ENCODE peak calls at places on chromosomes 11 and 22, in seven cellular contexts. B is T-helper 9 cell; W is activated naive CD8-positive, alpha-beta T cell treated with anti-CD3 and anti-CD28 coated beads for 36 hours; I is CD8-positive, alpha-beta memory T cell; F is fibroblast of the aortic adventitia; S is cardiac septum; C is SW480. K is an unnamed sample.

GRCh38 chr11:73230931-73231330 is 12.8 kb downstream of the P2RY2 start:
- DNase-seq in F (no peak), B (no peak), W (no peak), I (no peak), C (no peak), S (no peak), K (peak)

GRCh38 chr11:45896392-45897068 is 10.5 kb downstream of the FREY1 start:
- DNase-seq in B (no peak), S (no peak), F (no peak), W (no peak), C (no peak), I (no peak), K (no peak)

GRCh38 chr11:103266167-103266831 is 157.1 kb downstream of the DYNC2H1 start:
- DNase-seq in F (no peak), I (no peak), C (no peak), S (no peak), W (no peak), B (no peak), K (no peak)

GRCh38 chr22:37243402-37244113 is 511 bp downstream of the RAC2 start:
- DNase-seq in C (no peak), I (no peak), S (no peak), W (no peak), B (no peak), F (no peak), K (no peak)

GRCh38 chr11:3121416-3121815 is 43.7 kb downstream of the OSBPL5 start:
- DNase-seq in I (no peak), C (no peak), F (no peak), S (no peak), W (no peak), B (no peak), K (peak)

GRCh38 chr22:26592368-26593015 is 2.6 kb upstream of the TPST2 start:
- DNase-seq in S (no peak), I (peak), C (peak), W (peak), B (peak), F (no peak), K (no peak)

GRCh38 chr11:113179181-113179701 is 135.1 kb upstream of the TTC12 start:
- DNase-seq in B (no peak), I (no peak), F (no peak), W (no peak), S (no peak), C (no peak), K (no peak)

GRCh38 chr11:45528435-45528834 is 137.0 kb downstream of the CHST1 start:
- DNase-seq in S (no peak), B (no peak), I (no peak), F (no peak), C (no peak), W (no peak), K (no peak)

GRCh38 chr11:72848846-72849466 is 34.7 kb downstream of the ATG16L2 start:
- DNase-seq in B (peak), F (peak), S (no peak), C (peak), I (no peak), W (no peak), K (no peak)

GRCh38 chr22:48576333-48577013 is 1251.2 kb downstream of the BRD1 start:
- DNase-seq in F (no peak), I (no peak), B (no peak), W (peak), S (no peak), C (no peak), K (no peak)

GRCh38 chr11:45921561-45922424 is 663 bp upstream of the LARGE2 start:
- DNase-seq in F (no peak), C (peak), B (no peak), S (peak), W (no peak), I (no peak), K (peak)

GRCh38 chr11:127766734-127767133 is 766.2 kb upstream of the KIRREL3 start:
- DNase-seq in F (no peak), S (no peak), W (no peak), C (no peak), I (no peak), B (no peak), K (no peak)

GRCh38 chr22:39183991-39184585 is 31.6 kb upstream of the CBX7 start:
- DNase-seq in I (no peak), S (no peak), B (no peak), W (no peak), C (peak), F (peak), K (peak)

GRCh38 chr22:37418627-37419369 is 8.5 kb downstream of the ELFN2 start:
- DNase-seq in C (no peak), W (no peak), B (no peak), S (no peak), F (no peak), I (no peak), K (no peak)

GRCh38 chr22:33658775-33659174 is 261.5 kb downstream of the LARGE1 start:
- DNase-seq in F (peak), C (no peak), W (no peak), B (no peak), S (no peak), I (no peak), K (peak)

GRCh38 chr11:68269414-68270081 is 2.2 kb downstream of the C11orf24 start:
- DNase-seq in S (no peak), B (no peak), I (no peak), C (no peak), F (peak), W (no peak), K (no peak)

GRCh38 chr11:122663764-122664163 is 8.2 kb downstream of the UBASH3B start:
- DNase-seq in F (peak), W (no peak), S (no peak), C (no peak), B (no peak), I (no peak), K (no peak)

GRCh38 chr22:43110444-43110926 is at the start of gene BIK:
- DNase-seq in F (peak), I (peak), B (peak), S (no peak), C (peak), W (peak), K (no peak)